ENCODE peak calls at places on chromosome X, in six cellular contexts. One of them, this sample, is unnamed.

GRCh38 chrX:130771230-130771629 is 131.8 kb downstream of the ENOX2 start:
- DNase-seq in mesendoderm: no peak
- DNase-seq in mesenchymal stem cell: peak; percentile 11
- DNase-seq in neuronal stem cell: no peak
- DNase-seq in IMR-90: no peak
- DNase-seq in trophoblast cell: no peak
- DNase-seq in this sample: no peak

GRCh38 chrX:34467437-34467836 is 189.6 kb downstream of the TMEM47 start:
- DNase-seq in trophoblast cell: peak; percentile 1
- DNase-seq in IMR-90: no peak
- DNase-seq in mesendoderm: no peak
- DNase-seq in neuronal stem cell: no peak
- DNase-seq in mesenchymal stem cell: no peak
- DNase-seq in this sample: no peak

GRCh38 chrX:23803931-23804381 is 21.0 kb downstream of the SAT1 start:
- DNase-seq in IMR-90: peak; percentile 67
- DNase-seq in neuronal stem cell: no peak
- DNase-seq in trophoblast cell: peak; percentile 68
- DNase-seq in mesenchymal stem cell: peak; percentile 75
- DNase-seq in mesendoderm: no peak
- DNase-seq in this sample: no peak

GRCh38 chrX:45621356-45622041 is 420.8 kb upstream of the DIPK2B start:
- DNase-seq in neuronal stem cell: no peak
- DNase-seq in mesenchymal stem cell: peak; percentile 61
- DNase-seq in trophoblast cell: peak; percentile 41
- DNase-seq in mesendoderm: no peak
- DNase-seq in IMR-90: peak; percentile 80
- DNase-seq in this sample: no peak

GRCh38 chrX:7926501-7926900 is 712 bp downstream of the PNPLA4 start:
- DNase-seq in IMR-90: peak; percentile 0
- DNase-seq in neuronal stem cell: no peak
- DNase-seq in mesendoderm: no peak
- DNase-seq in mesenchymal stem cell: no peak
- DNase-seq in trophoblast cell: peak; percentile 16
- DNase-seq in this sample: no peak

GRCh38 chrX:78331708-78332107 is 4.3 kb upstream of the CYSLTR1 start:
- DNase-seq in mesenchymal stem cell: no peak
- DNase-seq in IMR-90: no peak
- DNase-seq in trophoblast cell: no peak
- DNase-seq in mesendoderm: no peak
- DNase-seq in neuronal stem cell: no peak
- DNase-seq in this sample: no peak

GRCh38 chrX:135531813-135532212 is 11.4 kb downstream of the INTS6L start:
- DNase-seq in neuronal stem cell: no peak
- DNase-seq in IMR-90: no peak
- DNase-seq in trophoblast cell: no peak
- DNase-seq in mesendoderm: no peak
- DNase-seq in mesenchymal stem cell: no peak
- DNase-seq in this sample: no peak

GRCh38 chrX:135639066-135639815 is 74.2 kb upstream of the CT45A1 start:
- DNase-seq in trophoblast cell: no peak
- DNase-seq in mesenchymal stem cell: no peak
- DNase-seq in mesendoderm: no peak
- DNase-seq in neuronal stem cell: no peak
- DNase-seq in IMR-90: no peak
- DNase-seq in this sample: no peak

GRCh38 chrX:96843566-96843965 is 40.1 kb upstream of the RPA4 start:
- DNase-seq in mesenchymal stem cell: peak; percentile 20
- DNase-seq in IMR-90: no peak
- DNase-seq in neuronal stem cell: peak; percentile 1
- DNase-seq in mesendoderm: peak; percentile 91
- DNase-seq in trophoblast cell: peak; percentile 44
- DNase-seq in this sample: peak; percentile 23

GRCh38 chrX:128616933-128617332 is 564.7 kb upstream of the ACTRT1 start:
- DNase-seq in IMR-90: no peak
- DNase-seq in trophoblast cell: no peak
- DNase-seq in mesenchymal stem cell: no peak
- DNase-seq in neuronal stem cell: no peak
- DNase-seq in mesendoderm: no peak
- DNase-seq in this sample: no peak

GRCh38 chrX:118346258-118347094 is 570 bp downstream of the WDR44 start:
- DNase-seq in mesendoderm: peak; percentile 49
- DNase-seq in mesenchymal stem cell: peak; percentile 63
- DNase-seq in trophoblast cell: peak; percentile 10
- DNase-seq in neuronal stem cell: peak; percentile 24
- DNase-seq in IMR-90: no peak
- DNase-seq in this sample: no peak

GRCh38 chrX:16516473-16516872 is 133.5 kb upstream of the S100G start:
- DNase-seq in IMR-90: no peak
- DNase-seq in trophoblast cell: no peak
- DNase-seq in neuronal stem cell: no peak
- DNase-seq in mesendoderm: no peak
- DNase-seq in mesenchymal stem cell: no peak
- DNase-seq in this sample: no peak

GRCh38 chrX:17788439-17788838 is 51.1 kb downstream of the SCML1 start:
- DNase-seq in mesendoderm: peak; percentile 59
- DNase-seq in IMR-90: peak; percentile 16
- DNase-seq in neuronal stem cell: peak; percentile 9
- DNase-seq in mesenchymal stem cell: peak; percentile 8
- DNase-seq in trophoblast cell: peak; percentile 38
- DNase-seq in this sample: peak; percentile 55

GRCh38 chrX:53280703-53281320 is 572 bp downstream of the IQSEC2 start:
- DNase-seq in mesendoderm: peak; percentile 70
- DNase-seq in mesenchymal stem cell: peak; percentile 46
- DNase-seq in trophoblast cell: peak; percentile 73
- DNase-seq in IMR-90: peak; percentile 35
- DNase-seq in neuronal stem cell: no peak
- DNase-seq in this sample: no peak

GRCh38 chrX:16212436-16212835 is 45.2 kb downstream of the MAGEB17 start:
- DNase-seq in neuronal stem cell: no peak
- DNase-seq in mesendoderm: peak; percentile 62
- DNase-seq in trophoblast cell: no peak
- DNase-seq in mesenchymal stem cell: peak; percentile 32
- DNase-seq in IMR-90: peak; percentile 34
- DNase-seq in this sample: no peak

GRCh38 chrX:46582964-46583363 is 9.4 kb downstream of the CHST7 start:
- DNase-seq in mesenchymal stem cell: peak; percentile 68
- DNase-seq in neuronal stem cell: no peak
- DNase-seq in mesendoderm: no peak
- DNase-seq in trophoblast cell: peak; percentile 46
- DNase-seq in IMR-90: peak; percentile 92
- DNase-seq in this sample: no peak

GRCh38 chrX:16186380-16187007 is 19.2 kb downstream of the MAGEB17 start:
- DNase-seq in mesendoderm: peak; percentile 67
- DNase-seq in neuronal stem cell: no peak
- DNase-seq in mesenchymal stem cell: peak; percentile 3
- DNase-seq in IMR-90: no peak
- DNase-seq in trophoblast cell: no peak
- DNase-seq in this sample: peak; percentile 44

GRCh38 chrX:131083510-131084142 is 25.5 kb downstream of the ARHGAP36 start:
- DNase-seq in mesendoderm: peak; percentile 38
- DNase-seq in IMR-90: no peak
- DNase-seq in mesenchymal stem cell: no peak
- DNase-seq in neuronal stem cell: no peak
- DNase-seq in trophoblast cell: no peak
- DNase-seq in this sample: no peak

GRCh38 chrX:47218920-47219815 is 687 bp downstream of the CDK16 start:
- DNase-seq in mesendoderm: peak; percentile 34
- DNase-seq in mesenchymal stem cell: no peak
- DNase-seq in neuronal stem cell: no peak
- DNase-seq in IMR-90: no peak
- DNase-seq in trophoblast cell: no peak
- DNase-seq in this sample: no peak

GRCh38 chrX:154477891-154478477 is 1.1 kb downstream of the LAGE3 start:
- DNase-seq in neuronal stem cell: no peak
- DNase-seq in IMR-90: no peak
- DNase-seq in mesendoderm: no peak
- DNase-seq in mesenchymal stem cell: no peak
- DNase-seq in trophoblast cell: no peak
- DNase-seq in this sample: no peak

GRCh38 chrX:19670321-19670750 is 155.0 kb upstream of the MAP3K15 start:
- DNase-seq in mesendoderm: no peak
- DNase-seq in mesenchymal stem cell: peak; percentile 76
- DNase-seq in IMR-90: peak; percentile 38
- DNase-seq in trophoblast cell: peak; percentile 79
- DNase-seq in neuronal stem cell: no peak
- DNase-seq in this sample: no peak

GRCh38 chrX:67789536-67789935 is 245.7 kb downstream of the AR start:
- DNase-seq in mesenchymal stem cell: no peak
- DNase-seq in trophoblast cell: no peak
- DNase-seq in mesendoderm: no peak
- DNase-seq in neuronal stem cell: no peak
- DNase-seq in IMR-90: no peak
- DNase-seq in this sample: no peak

GRCh38 chrX:67544281-67544680 is 460 bp downstream of the AR start:
- DNase-seq in IMR-90: no peak
- DNase-seq in trophoblast cell: no peak
- DNase-seq in neuronal stem cell: peak; percentile 17
- DNase-seq in mesenchymal stem cell: peak; percentile 38
- DNase-seq in mesendoderm: peak; percentile 31
- DNase-seq in this sample: no peak

GRCh38 chrX:45851434-45851991 is 650.8 kb upstream of the DIPK2B start:
- DNase-seq in mesenchymal stem cell: peak; percentile 22
- DNase-seq in trophoblast cell: peak; percentile 15
- DNase-seq in mesendoderm: peak; percentile 85
- DNase-seq in neuronal stem cell: no peak
- DNase-seq in IMR-90: no peak
- DNase-seq in this sample: peak; percentile 65

GRCh38 chrX:139203681-139204575 is 326.6 kb upstream of the F9 start:
- DNase-seq in mesendoderm: peak; percentile 59
- DNase-seq in trophoblast cell: peak; percentile 2
- DNase-seq in IMR-90: no peak
- DNase-seq in mesenchymal stem cell: no peak
- DNase-seq in neuronal stem cell: no peak
- DNase-seq in this sample: no peak

GRCh38 chrX:74147439-74147838 is 156.5 kb upstream of the ZCCHC13 start:
- DNase-seq in mesenchymal stem cell: no peak
- DNase-seq in mesendoderm: no peak
- DNase-seq in IMR-90: no peak
- DNase-seq in trophoblast cell: no peak
- DNase-seq in neuronal stem cell: no peak
- DNase-seq in this sample: no peak

GRCh38 chrX:100643943-100644587 is at the start of gene SRPX2:
- DNase-seq in mesenchymal stem cell: peak; percentile 93
- DNase-seq in IMR-90: peak; percentile 91
- DNase-seq in neuronal stem cell: no peak
- DNase-seq in trophoblast cell: peak; percentile 74
- DNase-seq in mesendoderm: no peak
- DNase-seq in this sample: no peak

GRCh38 chrX:105475801-105476200 is 255.3 kb upstream of the TEX13A start:
- DNase-seq in mesenchymal stem cell: no peak
- DNase-seq in neuronal stem cell: no peak
- DNase-seq in mesendoderm: peak; percentile 14
- DNase-seq in IMR-90: no peak
- DNase-seq in trophoblast cell: peak; percentile 62
- DNase-seq in this sample: no peak

GRCh38 chrX:16834811-16835210 is 35.4 kb downstream of the RBBP7 start:
- DNase-seq in IMR-90: no peak
- DNase-seq in mesendoderm: peak; percentile 18
- DNase-seq in trophoblast cell: no peak
- DNase-seq in neuronal stem cell: no peak
- DNase-seq in mesenchymal stem cell: no peak
- DNase-seq in this sample: no peak

GRCh38 chrX:68727696-68728095 is 80.2 kb downstream of the STARD8 start:
- DNase-seq in IMR-90: no peak
- DNase-seq in mesenchymal stem cell: no peak
- DNase-seq in neuronal stem cell: no peak
- DNase-seq in trophoblast cell: no peak
- DNase-seq in mesendoderm: no peak
- DNase-seq in this sample: no peak

GRCh38 chrX:112849010-112849409 is 8.4 kb upstream of the AMOT start:
- DNase-seq in mesendoderm: no peak
- DNase-seq in mesenchymal stem cell: peak; percentile 30
- DNase-seq in trophoblast cell: no peak
- DNase-seq in neuronal stem cell: no peak
- DNase-seq in IMR-90: peak; percentile 44
- DNase-seq in this sample: no peak

GRCh38 chrX:112614640-112615039 is 65.1 kb downstream of the LHFPL1 start:
- DNase-seq in neuronal stem cell: peak; percentile 0
- DNase-seq in mesenchymal stem cell: peak; percentile 37
- DNase-seq in trophoblast cell: no peak
- DNase-seq in mesendoderm: peak; percentile 72
- DNase-seq in IMR-90: peak; percentile 63
- DNase-seq in this sample: no peak

GRCh38 chrX:103608305-103608963 is 671 bp downstream of the TCEAL3 start:
- DNase-seq in neuronal stem cell: no peak
- DNase-seq in trophoblast cell: no peak
- DNase-seq in mesendoderm: no peak
- DNase-seq in IMR-90: no peak
- DNase-seq in mesenchymal stem cell: peak; percentile 28
- DNase-seq in this sample: no peak

GRCh38 chrX:78092296-78092695 is 11.8 kb upstream of the PGK1 start:
- DNase-seq in IMR-90: peak; percentile 71
- DNase-seq in mesendoderm: peak; percentile 79
- DNase-seq in mesenchymal stem cell: peak; percentile 71
- DNase-seq in trophoblast cell: no peak
- DNase-seq in neuronal stem cell: no peak
- DNase-seq in this sample: peak; percentile 46

GRCh38 chrX:120536056-120536455 is 24.7 kb downstream of the CUL4B start:
- DNase-seq in neuronal stem cell: no peak
- DNase-seq in IMR-90: no peak
- DNase-seq in mesenchymal stem cell: no peak
- DNase-seq in mesendoderm: no peak
- DNase-seq in trophoblast cell: no peak
- DNase-seq in this sample: no peak

GRCh38 chrX:120534413-120535205 is 26.2 kb downstream of the CUL4B start:
- DNase-seq in mesendoderm: no peak
- DNase-seq in mesenchymal stem cell: no peak
- DNase-seq in trophoblast cell: no peak
- DNase-seq in IMR-90: no peak
- DNase-seq in neuronal stem cell: no peak
- DNase-seq in this sample: no peak
- H3K36me3 ChIP-seq in mesendoderm: no peaks in the 10 kb centered on the region
- H3K36me3 ChIP-seq in mesenchymal stem cell: peaks cover 85% of the 10 kb centered on the region
- H3K36me3 ChIP-seq in trophoblast cell: peaks cover 4% of the 10 kb centered on the region
- H3K36me3 ChIP-seq in IMR-90: peaks cover 11% of the 10 kb centered on the region
- H3K36me3 ChIP-seq in neuronal stem cell: peaks cover 87% of the 10 kb centered on the region
- H3K36me3 ChIP-seq in this sample: peaks cover 21% of the 10 kb centered on the region

GRCh38 chrX:13734278-13735172 is at the start of the genes OFD1 and TRAPPC2:
- DNase-seq in trophoblast cell: peak; percentile 96
- DNase-seq in mesenchymal stem cell: peak; percentile 95
- DNase-seq in mesendoderm: peak; percentile 97
- DNase-seq in neuronal stem cell: peak; percentile 85
- DNase-seq in IMR-90: peak; percentile 97
- DNase-seq in this sample: peak; percentile 88
- H3K18ac ChIP-seq in trophoblast cell: peak within 1 kb of the TSS; percentile 94
- H3K18ac ChIP-seq in mesenchymal stem cell: peak within 1 kb of the TSS; percentile 52
- H3K18ac ChIP-seq in mesendoderm: peak within 1 kb of the TSS; percentile 76
- H3K18ac ChIP-seq in neuronal stem cell: peak within 1 kb of the TSS; percentile 89
- H3K18ac ChIP-seq in IMR-90: peak within 1 kb of the TSS; percentile 84
- H3K18ac ChIP-seq in this sample: peak within 1 kb of the TSS; percentile 87

GRCh38 chrX:13747836-13748235 is 13.3 kb downstream of the OFD1 start:
- DNase-seq in trophoblast cell: peak; percentile 50
- DNase-seq in mesenchymal stem cell: peak; percentile 63
- DNase-seq in neuronal stem cell: no peak
- DNase-seq in IMR-90: peak; percentile 76
- DNase-seq in mesendoderm: peak; percentile 51
- DNase-seq in this sample: no peak
- H3K36me3 ChIP-seq in trophoblast cell: peaks cover 22% of the 10 kb centered on the region
- H3K36me3 ChIP-seq in mesenchymal stem cell: peaks cover 70% of the 10 kb centered on the region
- H3K36me3 ChIP-seq in neuronal stem cell: peaks cover 78% of the 10 kb centered on the region
- H3K36me3 ChIP-seq in IMR-90: peaks cover 2% of the 10 kb centered on the region
- H3K36me3 ChIP-seq in mesendoderm: no peaks in the 10 kb centered on the region
- H3K36me3 ChIP-seq in this sample: peaks cover 12% of the 10 kb centered on the region

GRCh38 chrX:48540015-48540350 is 469 bp downstream of the TBC1D25 start:
- DNase-seq in neuronal stem cell: peak; percentile 30
- DNase-seq in mesendoderm: no peak
- DNase-seq in mesenchymal stem cell: peak; percentile 46
- DNase-seq in IMR-90: peak; percentile 14
- DNase-seq in trophoblast cell: no peak
- DNase-seq in this sample: no peak
- H3K18ac ChIP-seq in neuronal stem cell: peak overlapping the region; percentile 85
- H3K18ac ChIP-seq in mesendoderm: no peak overlapping the region
- H3K18ac ChIP-seq in mesenchymal stem cell: peak overlapping the region; percentile 82
- H3K18ac ChIP-seq in IMR-90: no peak overlapping the region
- H3K18ac ChIP-seq in trophoblast cell: peak overlapping the region; percentile 78
- H3K18ac ChIP-seq in this sample: no peak overlapping the region